ENCODE peak calls at places on chromosomes 3 and 15, in ten cellular contexts. N is ovary, R is A549, M is testis, X is body of pancreas, C is IMR-90, F is heart left ventricle, E is suprapubic skin, Z is HCT116, U is uterus. V is an unnamed sample.

GRCh38 chr3:71723452-71724170 is 1.6 kb downstream of the EIF4E3 start:
- DNase-seq in X (no peak), C (no peak), U (no peak), E (no peak), F (no peak), N (no peak), Z (no peak), M (no peak), R (no peak), V (no peak)

GRCh38 chr3:64974401-64974800 is 286.6 kb upstream of the ADAMTS9 start:
- DNase-seq in F (no peak), C (no peak), N (no peak), M (no peak), E (no peak), U (no peak), X (no peak), R (no peak), Z (no peak), V (no peak)

GRCh38 chr15:82968066-82968465 is 15.5 kb upstream of the HOMER2 start:
- DNase-seq in M (no peak), F (no peak), R (no peak), C (no peak), E (no peak), X (no peak), U (no peak), Z (no peak), N (no peak), V (no peak)

GRCh38 chr3:170585008-170585936 is 603 bp downstream of the SLC7A14 start:
- DNase-seq in U (no peak), X (no peak), E (no peak), R (no peak), F (no peak), Z (no peak), C (peak; percentile 11), M (no peak), N (peak; percentile 10), V (no peak)

GRCh38 chr3:131231710-131232348 is 149.7 kb upstream of the NUDT16 start:
- DNase-seq in X (no peak), M (no peak), U (no peak), C (no peak), N (no peak), E (no peak), Z (no peak), R (peak; percentile 4), F (no peak), V (no peak)

GRCh38 chr3:157438371-157438735 is 1.7 kb downstream of the PTX3 start:
- DNase-seq in M (no peak), C (no peak), R (no peak), Z (no peak), E (no peak), X (no peak), N (no peak), F (no peak), U (no peak), V (no peak)

GRCh38 chr3:194197981-194198695 is 62.2 kb downstream of the HES1 start:
- DNase-seq in F (no peak), M (no peak), E (no peak), R (no peak), X (no peak), Z (no peak), C (no peak), U (no peak), N (no peak), V (no peak)

GRCh38 chr3:48747015-48747615 is 30.1 kb upstream of the IP6K2 start:
- DNase-seq in X (no peak), C (no peak), E (no peak), M (no peak), Z (no peak), F (no peak), R (no peak), N (no peak), U (no peak), V (no peak)

GRCh38 chr3:192449036-192449435 is 278.3 kb downstream of the FGF12 start:
- DNase-seq in F (no peak), C (no peak), X (no peak), E (no peak), R (no peak), M (no peak), Z (no peak), U (no peak), N (no peak), V (no peak)

GRCh38 chr3:52771334-52771681 is 568 bp upstream of the NEK4 start:
- DNase-seq in F (no peak), U (no peak), M (no peak), E (no peak), R (no peak), C (no peak), Z (no peak), N (no peak), X (no peak), V (no peak)

GRCh38 chr15:69158201-69158842 is 2.1 kb upstream of the GLCE start:
- DNase-seq in C (no peak), X (no peak), Z (no peak), U (no peak), M (no peak), R (no peak), F (no peak), E (no peak), N (no peak), V (no peak)

GRCh38 chr3:135987647-135988046 is 22.1 kb downstream of the PPP2R3A start:
- DNase-seq in Z (no peak), M (no peak), N (no peak), X (no peak), R (no peak), U (no peak), E (no peak), F (no peak), C (no peak), V (no peak)

GRCh38 chr3:100040846-100041245 is 73.5 kb downstream of the FILIP1L start:
- DNase-seq in R (no peak), M (no peak), U (no peak), X (no peak), F (no peak), C (peak; percentile 80), N (no peak), E (no peak), Z (no peak), V (no peak)

GRCh38 chr15:39432007-39432406 is 148.9 kb upstream of the THBS1 start:
- DNase-seq in E (no peak), Z (no peak), F (no peak), C (no peak), N (no peak), M (no peak), U (no peak), R (no peak), X (no peak), V (no peak)

GRCh38 chr3:183698318-183698731 is 728 bp downstream of the YEATS2 start:
- DNase-seq in C (peak; percentile 35), U (peak; percentile 24), N (no peak), Z (no peak), R (peak; percentile 6), M (peak; percentile 25), E (no peak), X (no peak), F (peak; percentile 19), V (peak; percentile 87)

GRCh38 chr3:63582943-63583500 is 69.5 kb upstream of the SNTN start:
- DNase-seq in Z (no peak), C (no peak), X (no peak), F (no peak), M (no peak), U (no peak), N (no peak), R (no peak), E (no peak), V (no peak)

GRCh38 chr3:121482651-121483050 is 63.1 kb downstream of the POLQ start:
- DNase-seq in Z (no peak), N (no peak), F (no peak), C (peak; percentile 91), M (no peak), R (peak; percentile 34), X (no peak), E (no peak), U (no peak), V (no peak)

GRCh38 chr3:140717915-140718314 is 40.1 kb downstream of the TRIM42 start:
- DNase-seq in C (no peak), R (no peak), F (no peak), U (no peak), Z (no peak), X (no peak), N (no peak), M (no peak), E (no peak), V (no peak)

DNA sequence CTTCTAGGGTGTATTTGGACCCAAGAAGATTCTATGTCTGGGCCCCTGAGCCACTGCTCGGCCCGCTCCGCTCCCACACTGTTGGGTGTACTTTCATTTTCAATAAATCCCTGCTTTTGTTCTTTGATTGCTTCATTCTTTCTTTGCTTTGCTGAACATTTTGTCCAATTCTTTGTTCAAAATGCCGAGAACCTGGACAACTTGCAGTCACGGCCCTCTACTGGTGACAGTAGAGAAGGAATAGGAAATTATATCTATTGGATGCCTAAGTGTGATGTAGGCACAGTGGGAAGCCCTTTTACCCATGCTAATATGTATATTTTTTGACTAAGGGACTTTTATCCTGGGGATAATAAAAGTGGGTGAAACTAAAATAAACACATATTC is 340.8 kb downstream of the LRRC3B start:
- DNase-seq in Z (no peak), C (no peak), E (no peak), X (no peak), N (no peak), M (no peak), R (peak; percentile 13), U (no peak), F (no peak), V (no peak)
- TF ChIP-seq CTCF in Z (no peak), C (no peak), E (no peak), X (no peak), N (no peak), M (no peak), R (no peak), U (no peak), F (no peak), V (no peak)

GRCh38 chr3:180912304-180913226 is at the start of gene FXR1:
- DNase-seq in R (peak; percentile 95), F (peak; percentile 88), E (peak; percentile 94), M (peak; percentile 94), Z (peak; percentile 81), U (peak; percentile 84), N (peak; percentile 86), C (peak; percentile 69), X (peak; percentile 91), V (peak; percentile 82)
- TF ChIP-seq POLR2A in R (peak; percentile 53), F (no peak), E (peak; percentile 62), M (peak; percentile 63), Z (peak; percentile 87), U (peak; percentile 60), N (peak; percentile 55), C (peak; percentile 94), X (peak; percentile 78), V (no peak)

GRCh38 chr3:174156200-174156599 is 702.9 kb upstream of the NAALADL2 start:
- DNase-seq in F (peak; percentile 7), Z (no peak), N (no peak), E (no peak), X (no peak), C (no peak), M (no peak), U (no peak), R (no peak), V (no peak)
- H3K4me3 ChIP-seq in F (peak overlapping the region; percentile 39), Z (no peak overlapping the region), N (no peak overlapping the region), E (no peak overlapping the region), X (no peak overlapping the region), C (no peak overlapping the region), M (peak overlapping the region; percentile 7), U (no peak overlapping the region), R (no peak overlapping the region), V (no peak overlapping the region)

DNA sequence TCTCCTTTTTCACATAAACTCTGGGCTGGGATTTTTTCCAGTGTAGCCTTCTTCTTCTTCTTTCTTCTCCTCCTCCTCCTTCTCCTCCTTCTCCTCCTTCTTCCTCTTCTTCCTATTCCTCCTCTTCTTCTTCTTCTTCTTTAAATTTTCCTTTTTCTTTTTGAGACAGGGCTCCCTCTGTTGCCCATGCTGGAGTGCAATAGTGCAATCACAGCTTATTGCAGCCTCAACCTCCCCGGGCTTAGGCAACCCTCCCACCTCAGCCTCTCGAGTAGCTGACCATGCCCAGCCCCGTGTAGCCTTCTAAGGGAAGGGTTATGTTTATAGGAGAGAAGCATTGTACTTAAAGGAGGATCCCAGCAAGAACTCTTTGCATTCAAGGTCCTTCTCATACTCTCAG is 24.0 kb upstream of the MYO1E start:
- DNase-seq in F (no peak), Z (no peak), R (no peak), U (no peak), C (no peak), X (no peak), E (no peak), N (no peak), M (no peak), V (no peak)
- TF ChIP-seq CTCF in F (no peak), Z (peak; percentile 27), R (no peak), U (no peak), C (no peak), X (no peak), E (no peak), N (no peak), M (no peak), V (no peak)

V was measured in lower leg skin.